ENCODE peak calls at places on chromosome 6, in four cellular contexts. One of them, this sample, is unnamed.

GRCh38 chr6:1792989-1793388 is 183.3 kb downstream of the FOXC1 start:
- DNase-seq in spleen: no peak
- DNase-seq in nephron progenitor cell: no peak
- DNase-seq in non-pigmented ciliary epithelial cell: no peak
- DNase-seq in this sample: peak

GRCh38 chr6:148628251-148628650 is 118.6 kb upstream of the UST start:
- DNase-seq in spleen: no peak
- DNase-seq in nephron progenitor cell: no peak
- DNase-seq in non-pigmented ciliary epithelial cell: no peak
- DNase-seq in this sample: no peak

GRCh38 chr6:112482373-112482772 is 135.2 kb downstream of the RFPL4B start:
- DNase-seq in spleen: no peak
- DNase-seq in nephron progenitor cell: no peak
- DNase-seq in non-pigmented ciliary epithelial cell: no peak
- DNase-seq in this sample: no peak

GRCh38 chr6:12717356-12717755 is 789 bp downstream of the PHACTR1 start:
- DNase-seq in spleen: no peak
- DNase-seq in nephron progenitor cell: no peak
- DNase-seq in non-pigmented ciliary epithelial cell: no peak
- DNase-seq in this sample: peak

GRCh38 chr6:27279513-27280063 is 32.1 kb downstream of the PRSS16 start:
- DNase-seq in spleen: no peak
- DNase-seq in nephron progenitor cell: peak
- DNase-seq in non-pigmented ciliary epithelial cell: no peak
- DNase-seq in this sample: no peak

GRCh38 chr6:135851442-135852271 is at the start of gene PDE7B:
- DNase-seq in spleen: peak
- DNase-seq in nephron progenitor cell: peak
- DNase-seq in non-pigmented ciliary epithelial cell: peak
- DNase-seq in this sample: peak

GRCh38 chr6:35388772-35389352 is 46.5 kb downstream of the PPARD start:
- DNase-seq in spleen: no peak
- DNase-seq in nephron progenitor cell: no peak
- DNase-seq in non-pigmented ciliary epithelial cell: no peak
- DNase-seq in this sample: no peak

GRCh38 chr6:146354451-146354850 is 189.2 kb upstream of the RAB32 start:
- DNase-seq in spleen: no peak
- DNase-seq in nephron progenitor cell: no peak
- DNase-seq in non-pigmented ciliary epithelial cell: no peak
- DNase-seq in this sample: no peak

GRCh38 chr6:139853302-139853992 is 479.0 kb upstream of the CITED2 start:
- DNase-seq in spleen: no peak
- DNase-seq in nephron progenitor cell: peak
- DNase-seq in non-pigmented ciliary epithelial cell: peak
- DNase-seq in this sample: peak

GRCh38 chr6:22102671-22103070 is 194.2 kb downstream of the PRL start:
- DNase-seq in spleen: no peak
- DNase-seq in nephron progenitor cell: no peak
- DNase-seq in non-pigmented ciliary epithelial cell: no peak
- DNase-seq in this sample: no peak

GRCh38 chr6:37514377-37514776 is 14.7 kb upstream of the CCDC167 start:
- DNase-seq in spleen: no peak
- DNase-seq in nephron progenitor cell: no peak
- DNase-seq in non-pigmented ciliary epithelial cell: peak
- DNase-seq in this sample: no peak

GRCh38 chr6:168576388-168576787 is 135.4 kb downstream of the SMOC2 start:
- DNase-seq in spleen: no peak
- DNase-seq in nephron progenitor cell: no peak
- DNase-seq in non-pigmented ciliary epithelial cell: no peak
- DNase-seq in this sample: no peak

GRCh38 chr6:135323202-135323668 is 142.1 kb downstream of the MYB start:
- DNase-seq in spleen: no peak
- DNase-seq in nephron progenitor cell: no peak
- DNase-seq in non-pigmented ciliary epithelial cell: no peak
- DNase-seq in this sample: no peak

GRCh38 chr6:30006170-30007131 is 54.6 kb upstream of the POLR1H start:
- DNase-seq in spleen: peak
- DNase-seq in nephron progenitor cell: peak
- DNase-seq in non-pigmented ciliary epithelial cell: no peak
- DNase-seq in this sample: peak

GRCh38 chr6:84182001-84182400 is 45.4 kb downstream of the CEP162 start:
- DNase-seq in spleen: no peak
- DNase-seq in nephron progenitor cell: no peak
- DNase-seq in non-pigmented ciliary epithelial cell: no peak
- DNase-seq in this sample: no peak

GRCh38 chr6:107491059-107491609 is 1.2 kb downstream of the SOBP start:
- DNase-seq in spleen: peak
- DNase-seq in nephron progenitor cell: peak
- DNase-seq in non-pigmented ciliary epithelial cell: no peak
- DNase-seq in this sample: peak

GRCh38 chr6:128515550-128516513 is 4.6 kb downstream of the PTPRK start:
- DNase-seq in spleen: no peak
- DNase-seq in nephron progenitor cell: no peak
- DNase-seq in non-pigmented ciliary epithelial cell: no peak
- DNase-seq in this sample: peak

GRCh38 chr6:56739836-56740815 is 97.4 kb upstream of the DST start:
- DNase-seq in spleen: no peak
- DNase-seq in nephron progenitor cell: no peak
- DNase-seq in non-pigmented ciliary epithelial cell: no peak
- DNase-seq in this sample: no peak

GRCh38 chr6:169386431-169387057 is 132.9 kb upstream of the THBS2 start:
- DNase-seq in spleen: no peak
- DNase-seq in nephron progenitor cell: no peak
- DNase-seq in non-pigmented ciliary epithelial cell: peak
- DNase-seq in this sample: no peak

GRCh38 chr6:130603391-130603790 is 223.8 kb upstream of the SMLR1 start:
- DNase-seq in spleen: no peak
- DNase-seq in nephron progenitor cell: no peak
- DNase-seq in non-pigmented ciliary epithelial cell: no peak
- DNase-seq in this sample: no peak

GRCh38 chr6:53411451-53411850 is 62.7 kb upstream of the ELOVL5 start:
- DNase-seq in spleen: no peak
- DNase-seq in nephron progenitor cell: no peak
- DNase-seq in non-pigmented ciliary epithelial cell: peak
- DNase-seq in this sample: no peak

GRCh38 chr6:128554302-128554701 is 33.9 kb upstream of the PTPRK start:
- DNase-seq in spleen: no peak
- DNase-seq in nephron progenitor cell: no peak
- DNase-seq in non-pigmented ciliary epithelial cell: no peak
- DNase-seq in this sample: no peak

GRCh38 chr6:26025047-26025893 is 62.0 kb upstream of the HFE start:
- DNase-seq in spleen: no peak
- DNase-seq in nephron progenitor cell: no peak
- DNase-seq in non-pigmented ciliary epithelial cell: no peak
- DNase-seq in this sample: no peak

GRCh38 chr6:157644043-157644810 is 178.8 kb upstream of the SNX9 start:
- DNase-seq in spleen: no peak
- DNase-seq in nephron progenitor cell: no peak
- DNase-seq in non-pigmented ciliary epithelial cell: no peak
- DNase-seq in this sample: no peak

GRCh38 chr6:123994168-123994567 is 190.5 kb downstream of the NKAIN2 start:
- DNase-seq in spleen: no peak
- DNase-seq in nephron progenitor cell: no peak
- DNase-seq in non-pigmented ciliary epithelial cell: no peak
- DNase-seq in this sample: no peak

GRCh38 chr6:150324044-150324443 is 44.8 kb upstream of the IYD start:
- DNase-seq in spleen: no peak
- DNase-seq in nephron progenitor cell: no peak
- DNase-seq in non-pigmented ciliary epithelial cell: no peak
- DNase-seq in this sample: no peak

GRCh38 chr6:111992851-111993250 is 61.1 kb upstream of the CCN6 start:
- DNase-seq in spleen: no peak
- DNase-seq in nephron progenitor cell: no peak
- DNase-seq in non-pigmented ciliary epithelial cell: no peak
- DNase-seq in this sample: no peak

GRCh38 chr6:115058414-115059211 is 715.8 kb upstream of the HS3ST5 start:
- DNase-seq in spleen: no peak
- DNase-seq in nephron progenitor cell: no peak
- DNase-seq in non-pigmented ciliary epithelial cell: no peak
- DNase-seq in this sample: peak

GRCh38 chr6:168968228-168968627 is 285.4 kb downstream of the THBS2 start:
- DNase-seq in spleen: no peak
- DNase-seq in nephron progenitor cell: no peak
- DNase-seq in non-pigmented ciliary epithelial cell: peak
- DNase-seq in this sample: peak

GRCh38 chr6:105374010-105374420 is 28.9 kb downstream of the PREP start:
- DNase-seq in spleen: no peak
- DNase-seq in nephron progenitor cell: no peak
- DNase-seq in non-pigmented ciliary epithelial cell: peak
- DNase-seq in this sample: no peak

GRCh38 chr6:70221025-70221714 is 81.7 kb downstream of the COL9A1 start:
- DNase-seq in spleen: no peak
- DNase-seq in nephron progenitor cell: peak
- DNase-seq in non-pigmented ciliary epithelial cell: no peak
- DNase-seq in this sample: peak

GRCh38 chr6:51814418-51814817 is 273.0 kb downstream of the PKHD1 start:
- DNase-seq in spleen: no peak
- DNase-seq in nephron progenitor cell: no peak
- DNase-seq in non-pigmented ciliary epithelial cell: no peak
- DNase-seq in this sample: peak

GRCh38 chr6:72822691-72823090 is 200.8 kb downstream of the KCNQ5 start:
- DNase-seq in spleen: no peak
- DNase-seq in nephron progenitor cell: no peak
- DNase-seq in non-pigmented ciliary epithelial cell: no peak
- DNase-seq in this sample: no peak

GRCh38 chr6:6008648-6009421 is 2.1 kb upstream of the NRN1 start:
- DNase-seq in spleen: peak
- DNase-seq in nephron progenitor cell: peak
- DNase-seq in non-pigmented ciliary epithelial cell: no peak
- DNase-seq in this sample: peak

GRCh38 chr6:20712011-20712410 is 177.8 kb downstream of the CDKAL1 start:
- DNase-seq in spleen: no peak
- DNase-seq in nephron progenitor cell: no peak
- DNase-seq in non-pigmented ciliary epithelial cell: no peak
- DNase-seq in this sample: no peak

GRCh38 chr6:51841656-51842055 is 245.8 kb downstream of the PKHD1 start:
- DNase-seq in spleen: no peak
- DNase-seq in nephron progenitor cell: peak
- DNase-seq in non-pigmented ciliary epithelial cell: no peak
- DNase-seq in this sample: peak

GRCh38 chr6:35302604-35303218 is 5.1 kb downstream of the DEF6 start:
- DNase-seq in spleen: peak
- DNase-seq in nephron progenitor cell: peak
- DNase-seq in non-pigmented ciliary epithelial cell: no peak
- DNase-seq in this sample: peak

GRCh38 chr6:167306401-167306998 is 15.4 kb downstream of the UNC93A start:
- DNase-seq in spleen: no peak
- DNase-seq in nephron progenitor cell: no peak
- DNase-seq in non-pigmented ciliary epithelial cell: no peak
- DNase-seq in this sample: no peak

GRCh38 chr6:14464049-14464448 is 346.5 kb downstream of the CD83 start:
- DNase-seq in spleen: no peak
- DNase-seq in nephron progenitor cell: no peak
- DNase-seq in non-pigmented ciliary epithelial cell: no peak
- DNase-seq in this sample: no peak